ENCODE peak calls at places on chromosomes 12 and 14, in five cellular contexts. T, Z, F, R and H are unnamed samples.

GRCh38 chr12:54588110-54588831 is at the start of gene PPP1R1A:
- DNase-seq in F (no peak), R (no peak), T (no peak), Z (peak), H (no peak)

GRCh38 chr12:13801543-13801942 is 179.9 kb downstream of the GRIN2B start:
- DNase-seq in T (no peak), Z (no peak), R (no peak), F (no peak), H (no peak)

GRCh38 chr14:34449819-34450541 is 12.1 kb downstream of the SPTSSA start:
- DNase-seq in R (no peak), Z (no peak), T (no peak), F (no peak), H (no peak)

GRCh38 chr14:34436118-34436905 is 25.7 kb downstream of the SPTSSA start:
- DNase-seq in R (no peak), Z (peak), T (peak), F (no peak), H (peak)

GRCh38 chr12:110565919-110566871 is 16.9 kb downstream of the PPTC7 start:
- DNase-seq in T (no peak), F (no peak), Z (no peak), R (no peak), H (no peak)

GRCh38 chr14:90795744-90796143 is 20.5 kb downstream of the TTC7B start:
- DNase-seq in Z (peak), F (no peak), T (peak), R (no peak), H (no peak)

GRCh38 chr12:123892180-123892559 is 80.5 kb downstream of the CCDC92 start:
- DNase-seq in F (no peak), R (no peak), Z (no peak), T (no peak), H (no peak)

GRCh38 chr14:74979442-74980397 is 23.0 kb upstream of the EIF2B2 start:
- DNase-seq in T (peak), F (no peak), R (no peak), Z (no peak), H (no peak)

GRCh38 chr12:8780389-8780788 is 42.0 kb upstream of the A2ML1 start:
- DNase-seq in F (no peak), T (peak), R (no peak), Z (peak), H (peak)

GRCh38 chr12:122614839-122615238 is 87.8 kb downstream of the KNTC1 start:
- DNase-seq in R (no peak), F (no peak), Z (peak), T (no peak), H (no peak)

GRCh38 chr12:84148335-84148734 is 764.3 kb downstream of the SLC6A15 start:
- DNase-seq in Z (no peak), T (no peak), R (no peak), F (no peak), H (no peak)

GRCh38 chr12:93857279-93857894 is 180.2 kb downstream of the CRADD start:
- DNase-seq in T (peak), F (no peak), R (no peak), Z (no peak), H (no peak)

GRCh38 chr12:82650627-82651337 is 35.9 kb upstream of the TMTC2 start:
- DNase-seq in Z (no peak), F (peak), T (peak), R (no peak), H (no peak)

GRCh38 chr12:127567531-127567930 is 699.4 kb upstream of the TMEM132C start:
- DNase-seq in Z (no peak), R (no peak), T (no peak), F (no peak), H (no peak)

GRCh38 chr14:76257111-76257803 is 105.5 kb downstream of the GPATCH2L start:
- DNase-seq in R (no peak), Z (peak), F (no peak), T (peak), H (no peak)

GRCh38 chr14:96486705-96487104 is 15.5 kb upstream of the PAPOLA start:
- DNase-seq in R (no peak), T (no peak), F (peak), Z (no peak), H (no peak)

GRCh38 chr14:66247662-66248061 is 238.5 kb upstream of the CCDC196 start:
- DNase-seq in Z (peak), T (no peak), R (no peak), F (no peak), H (no peak)

GRCh38 chr12:50127546-50127945 is 15.5 kb downstream of the COX14 start:
- DNase-seq in Z (no peak), F (no peak), R (no peak), T (peak), H (no peak)

GRCh38 chr12:66596189-66596588 is 82.7 kb downstream of the GRIP1 start:
- DNase-seq in T (peak), Z (no peak), R (no peak), F (no peak), H (no peak)

GRCh38 chr12:104877107-104877705 is 80.9 kb downstream of the SLC41A2 start:
- DNase-seq in T (peak), R (peak), Z (peak), F (peak), H (peak)

GRCh38 chr12:7542813-7543212 is 39.2 kb upstream of the CD163 start:
- DNase-seq in Z (peak), T (peak), R (no peak), F (no peak), H (no peak)

GRCh38 chr12:5685935-5686334 is 254.0 kb downstream of the NTF3 start:
- DNase-seq in R (no peak), Z (no peak), T (no peak), F (peak), H (no peak)

GRCh38 chr12:83017001-83017400 is 330.3 kb downstream of the TMTC2 start:
- DNase-seq in Z (no peak), T (no peak), R (no peak), F (no peak), H (no peak)

GRCh38 chr12:93100610-93101009 is 171.5 kb upstream of the EEA1 start:
- DNase-seq in Z (peak), R (no peak), T (no peak), F (no peak), H (no peak)

GRCh38 chr12:12671850-12672660 is 23.9 kb downstream of the GPR19 start:
- DNase-seq in R (no peak), F (no peak), T (no peak), Z (peak), H (no peak)